ENCODE peak calls at places on chromosomes 5 and 9, in eight cellular contexts. B, N, L, E, Z, P, D and M are unnamed samples.

GRCh38 chr5:89668821-89669220 is 740.7 kb downstream of the CETN3 start:
- DNase-seq in B (no peak), L (no peak), E (no peak), D (no peak), N (no peak), P (no peak), Z (no peak), M (no peak)

GRCh38 chr9:1319436-1319835 is 269.3 kb downstream of the DMRT2 start:
- DNase-seq in L (no peak), N (no peak), B (no peak), E (no peak), Z (no peak), P (no peak), D (no peak), M (no peak)

GRCh38 chr9:115952667-115953316 is 200.8 kb upstream of the PAPPA start:
- DNase-seq in B (no peak), N (no peak), L (no peak), Z (no peak), P (peak), D (no peak), E (no peak), M (peak)

GRCh38 chr9:107484117-107484723 is 5.3 kb downstream of the KLF4 start:
- DNase-seq in E (peak), B (no peak), Z (peak), L (no peak), P (peak), D (no peak), N (no peak), M (peak)

GRCh38 chr9:91132576-91133073 is 229.1 kb downstream of the AUH start:
- DNase-seq in B (no peak), L (no peak), D (no peak), P (no peak), N (no peak), Z (no peak), E (no peak), M (no peak)

GRCh38 chr5:80275347-80275746 is 19.5 kb upstream of the SERINC5 start:
- DNase-seq in L (no peak), D (no peak), B (no peak), N (no peak), P (peak), E (no peak), Z (peak), M (peak)

GRCh38 chr5:149739371-149739770 is 9.3 kb downstream of the PPARGC1B start:
- DNase-seq in D (no peak), L (no peak), N (no peak), B (no peak), Z (no peak), P (no peak), E (no peak), M (no peak)

GRCh38 chr5:150436141-150436680 is 13.3 kb downstream of the RPS14 start:
- DNase-seq in N (peak), P (peak), B (peak), D (peak), Z (peak), L (peak), E (peak), M (peak)

GRCh38 chr5:74978347-74978746 is 74.0 kb downstream of the GCNT4 start:
- DNase-seq in P (no peak), N (no peak), D (no peak), E (no peak), L (no peak), B (no peak), Z (no peak), M (no peak)

GRCh38 chr5:143279698-143280097 is 123.8 kb downstream of the NR3C1 start:
- DNase-seq in P (peak), B (no peak), D (no peak), E (peak), N (no peak), Z (no peak), L (no peak), M (no peak)

GRCh38 chr5:115685480-115685879 is 59.6 kb upstream of the TMED7 start:
- DNase-seq in Z (no peak), E (peak), P (no peak), B (peak), D (no peak), N (no peak), L (no peak), M (no peak)

GRCh38 chr5:33725846-33726245 is 165.9 kb downstream of the ADAMTS12 start:
- DNase-seq in P (peak), L (no peak), N (no peak), Z (no peak), E (no peak), B (no peak), D (no peak), M (peak)

GRCh38 chr9:135926402-135927194 is 19.3 kb upstream of the CAMSAP1 start:
- DNase-seq in E (no peak), L (peak), N (no peak), B (peak), P (peak), Z (no peak), D (peak), M (peak)

GRCh38 chr9:79651251-79651795 is 79.6 kb downstream of the TLE4 start:
- DNase-seq in D (no peak), N (no peak), L (no peak), B (peak), E (no peak), P (peak), Z (no peak), M (no peak)

GRCh38 chr5:55668356-55668755 is 43.8 kb downstream of the SLC38A9 start:
- DNase-seq in L (no peak), Z (no peak), P (peak), B (no peak), E (no peak), N (peak), D (no peak), M (peak)

GRCh38 chr9:35758475-35759050 is 4.5 kb upstream of the MSMP start:
- DNase-seq in D (no peak), Z (no peak), N (no peak), E (no peak), L (no peak), B (no peak), P (no peak), M (no peak)

GRCh38 chr9:112326194-112326593 is 7.2 kb downstream of the PTBP3 start:
- DNase-seq in P (no peak), L (no peak), B (no peak), D (no peak), E (no peak), N (no peak), Z (no peak), M (no peak)

GRCh38 chr9:108142504-108143201 is 653.1 kb upstream of the KLF4 start:
- DNase-seq in Z (peak), E (peak), N (no peak), B (peak), L (no peak), D (no peak), P (peak), M (peak)

GRCh38 chr5:87122171-87122977 is 145.3 kb upstream of the RASA1 start:
- DNase-seq in B (no peak), Z (no peak), D (no peak), N (no peak), L (no peak), E (no peak), P (no peak), M (no peak)

GRCh38 chr5:32562841-32563240 is 22.5 kb upstream of the SUB1 start:
- DNase-seq in B (no peak), L (no peak), Z (no peak), N (no peak), D (no peak), E (no peak), P (no peak), M (no peak)

GRCh38 chr5:53071738-53072137 is 37.8 kb downstream of the MOCS2 start:
- DNase-seq in D (no peak), N (no peak), P (peak), B (peak), Z (no peak), L (no peak), E (no peak), M (no peak)

GRCh38 chr9:4967521-4967920 is 17.6 kb upstream of the JAK2 start:
- DNase-seq in D (no peak), L (no peak), N (no peak), Z (no peak), P (peak), B (no peak), E (no peak), M (no peak)

GRCh38 chr5:147734839-147735238 is 47.7 kb downstream of the JAKMIP2 start:
- DNase-seq in N (no peak), B (no peak), Z (no peak), D (no peak), L (no peak), E (no peak), P (no peak), M (no peak)

GRCh38 chr5:34695275-34696032 is 39.3 kb downstream of the RAI14 start:
- DNase-seq in P (no peak), Z (peak), B (no peak), E (no peak), D (no peak), N (no peak), L (no peak), M (peak)

GRCh38 chr9:479316-479715 is 264.7 kb downstream of the DOCK8 start:
- DNase-seq in N (no peak), B (no peak), L (no peak), E (no peak), P (no peak), Z (no peak), D (no peak), M (no peak)

GRCh38 chr9:109477269-109478203 is 20.6 kb downstream of the PTPN3 start:
- DNase-seq in N (no peak), E (no peak), P (no peak), L (no peak), B (no peak), Z (no peak), D (no peak), M (no peak)

GRCh38 chr5:82991059-82991458 is 86.1 kb downstream of the TMEM167A start:
- DNase-seq in D (no peak), L (no peak), B (no peak), E (no peak), P (no peak), Z (no peak), N (no peak), M (no peak)

GRCh38 chr5:144369001-144369400 is 198.3 kb downstream of the KCTD16 start:
- DNase-seq in L (no peak), P (no peak), D (no peak), E (no peak), N (peak), Z (no peak), B (no peak), M (no peak)

GRCh38 chr5:98296426-98296825 is 477.0 kb upstream of the RGMB start:
- DNase-seq in D (no peak), Z (no peak), E (no peak), N (no peak), B (no peak), L (no peak), P (peak), M (peak)

GRCh38 chr5:43711496-43711895 is 108.5 kb downstream of the NNT start:
- DNase-seq in P (peak), D (no peak), N (no peak), L (no peak), B (no peak), Z (no peak), E (no peak), M (peak)

GRCh38 chr9:136484153-136485048 is 1.6 kb upstream of the SEC16A start:
- DNase-seq in P (peak), N (no peak), L (no peak), B (no peak), Z (peak), D (peak), E (no peak), M (no peak)

GRCh38 chr9:6461619-6462018 is 48.6 kb downstream of the UHRF2 start:
- DNase-seq in Z (no peak), E (no peak), P (no peak), D (no peak), N (no peak), B (no peak), L (no peak), M (no peak)

GRCh38 chr9:112288029-112288428 is 45.4 kb downstream of the PTBP3 start:
- DNase-seq in P (no peak), Z (no peak), D (no peak), E (no peak), N (no peak), L (no peak), B (no peak), M (no peak)